ENCODE peak calls at places on chromosomes 4 and X, in four cellular contexts. O is K562, B is HepG2, S is GM12878. J is an unnamed sample.

GRCh38 chr4:137032242-137032641 is 500.1 kb downstream of the PCDH18 start:
- DNase-seq in O (no peak), B (no peak), S (no peak), J (no peak)

GRCh38 chr4:186807131-186807530 is 83.5 kb upstream of the FAT1 start:
- DNase-seq in O (no peak), B (no peak), S (no peak), J (no peak)

GRCh38 chr4:1578968-1579833 is 104.9 kb downstream of the FAM53A start:
- DNase-seq in O (peak), B (no peak), S (no peak), J (peak)

GRCh38 chr4:98648602-98649001 is 9.8 kb downstream of the TSPAN5 start:
- DNase-seq in O (no peak), B (no peak), S (no peak), J (no peak)

GRCh38 chr4:125734504-125734903 is 419.7 kb downstream of the FAT4 start:
- DNase-seq in O (no peak), B (no peak), S (no peak), J (no peak)

GRCh38 chr4:95547708-95548471 is 883 bp downstream of the UNC5C start:
- DNase-seq in O (no peak), B (no peak), S (no peak), J (peak)

GRCh38 chr4:95165926-95166524 is 382.7 kb downstream of the UNC5C start:
- DNase-seq in O (peak), B (peak), S (peak), J (no peak)

GRCh38 chrX:52262195-52262546 is 77.5 kb downstream of the MAGED4 start:
- DNase-seq in O (no peak), B (no peak), S (no peak), J (no peak)

GRCh38 chrX:107823042-107823441 is 2.6 kb upstream of the MID2 start:
- DNase-seq in O (no peak), B (no peak), S (no peak), J (no peak)

GRCh38 chrX:13938766-13939530 is 90.7 kb downstream of the GEMIN8 start:
- DNase-seq in O (no peak), B (no peak), S (no peak), J (no peak)

GRCh38 chrX:72297953-72298730 is 7.6 kb downstream of the CITED1 start:
- DNase-seq in O (no peak), B (peak), S (no peak), J (peak)
- TF ChIP-seq CBFB in O (no peak), B (no peak), S (no peak), J (no peak)

DNA sequence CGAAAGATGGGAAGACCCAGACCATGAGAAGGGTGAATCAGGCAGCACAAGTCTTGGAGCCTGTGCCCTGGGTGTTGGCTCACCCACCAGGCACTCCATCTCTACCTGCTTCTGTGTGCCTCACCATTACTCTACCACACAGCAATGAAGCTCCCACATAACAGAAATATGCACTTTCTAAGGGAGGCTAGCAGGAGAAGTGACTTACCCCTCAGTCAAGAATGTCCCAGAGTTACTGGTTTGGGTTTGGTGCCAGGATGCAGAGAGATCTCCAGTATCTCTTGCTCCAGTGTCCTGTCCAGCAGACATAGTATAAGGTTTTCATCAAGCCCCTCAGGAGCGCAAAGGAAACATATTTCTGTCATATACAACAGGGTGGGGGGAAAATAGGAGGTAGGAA is 11.3 kb upstream of the RAB40A start:
- DNase-seq in O (no peak), B (no peak), S (no peak), J (no peak)
- TF ChIP-seq MAX in O (no peak), B (no peak), S (no peak), J (no peak)

DNA sequence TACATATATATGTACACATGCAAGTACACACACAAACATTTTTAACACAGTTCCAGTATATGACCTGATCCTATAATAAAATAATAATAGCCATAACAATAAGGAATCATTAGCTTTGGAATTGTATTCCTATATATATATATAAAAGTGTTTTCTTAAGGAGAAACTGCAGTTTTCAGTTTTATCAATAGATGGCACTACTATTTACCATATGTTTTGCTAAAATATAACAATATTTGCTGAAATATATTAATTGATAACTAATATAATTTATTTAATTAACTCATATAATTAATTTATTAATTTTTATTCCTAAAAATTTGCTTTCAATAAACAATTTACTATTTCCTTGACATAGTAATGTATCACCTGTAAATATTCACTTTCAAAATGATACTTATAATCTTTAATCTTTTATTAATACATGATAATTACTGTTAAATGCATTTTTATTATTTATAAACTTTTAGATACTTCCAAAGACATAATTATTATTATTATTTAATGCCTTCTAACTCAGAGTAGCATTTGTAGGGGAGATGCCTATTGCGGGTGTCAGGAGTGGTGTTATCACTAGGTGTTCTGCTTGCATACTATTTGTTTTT is 599.5 kb downstream of the FSTL5 start:
- DNase-seq in O (no peak), B (no peak), S (no peak), J (no peak)
- TF ChIP-seq ETV6 in O (no peak), B (no peak), S (no peak), J (no peak)

DNA sequence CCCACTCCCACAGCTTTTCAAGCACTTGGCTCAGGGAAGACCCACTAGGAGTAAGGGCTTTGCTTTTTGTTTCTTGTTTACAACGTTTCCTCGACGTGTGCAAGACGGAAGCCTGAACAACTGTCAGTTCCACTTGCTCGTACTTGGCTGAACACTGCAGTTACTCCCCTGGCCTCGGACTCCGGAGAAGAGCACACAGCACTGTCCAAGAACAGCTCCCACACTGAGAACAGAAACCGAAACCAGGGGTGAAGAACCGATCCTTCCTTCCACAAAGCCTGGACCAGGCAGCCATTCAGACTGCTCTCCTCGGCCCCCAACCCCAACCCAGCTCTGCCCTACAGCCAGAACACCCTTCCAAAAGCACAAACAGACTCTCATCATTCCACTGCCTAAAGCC is 25.5 kb downstream of the IRF2 start:
- DNase-seq in O (no peak), B (no peak), S (no peak), J (no peak)
- TF ChIP-seq CBFB in O (no peak), B (no peak), S (no peak), J (no peak)

GRCh38 chr4:39706829-39707511 is 9.0 kb downstream of the UBE2K start:
- DNase-seq in O (no peak), B (no peak), S (no peak), J (no peak)
- TF ChIP-seq MAX in O (no peak), B (no peak), S (no peak), J (no peak)

GRCh38 chrX:134776844-134777370 is 118.6 kb upstream of the PLAC1 start:
- DNase-seq in O (no peak), B (no peak), S (no peak), J (no peak)

GRCh38 chrX:134780908-134781307 is 122.6 kb upstream of the PLAC1 start:
- DNase-seq in O (no peak), B (no peak), S (no peak), J (no peak)

GRCh38 chrX:134782796-134783195 is 124.5 kb upstream of the PLAC1 start:
- DNase-seq in O (no peak), B (no peak), S (no peak), J (no peak)
- TF ChIP-seq ETV6 in O (no peak), B (no peak), S (no peak), J (no peak)

DNA sequence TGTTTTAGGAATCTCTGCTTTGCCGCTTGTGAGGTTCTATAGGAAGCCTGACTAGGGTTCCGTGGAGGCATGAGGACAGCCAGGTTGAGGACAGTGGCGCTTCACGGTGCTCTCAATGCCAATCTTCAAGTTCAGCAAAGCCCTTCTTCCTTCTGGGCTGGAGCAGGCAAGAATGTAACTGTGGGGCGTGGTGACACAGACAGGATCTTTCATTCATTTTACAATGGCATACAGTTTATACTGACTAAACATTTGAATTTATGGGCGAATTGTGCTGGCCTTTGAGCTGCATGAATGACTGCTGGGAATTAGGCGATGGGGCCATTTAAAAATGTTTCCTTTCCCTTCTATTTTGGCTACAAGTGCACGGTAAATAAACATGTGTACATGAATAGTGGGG is 2.9 kb upstream of the NHS start:
- DNase-seq in O (no peak), B (no peak), S (no peak), J (no peak)
- TF ChIP-seq CBFB in O (no peak), B (no peak), S (no peak), J (no peak)

J was measured in WTC11.